ENCODE peak calls at places on chromosomes 3 and 15, in five cellular contexts. M, Q, A, E and D are unnamed samples. For H3K4me1, the result is how much of the 10 kb centered on the place peaks cover.

GRCh38 chr3:172973799-172974198 is 167.2 kb downstream of the SPATA16 start:
- DNase-seq in M (no peak), Q (no peak), A (no peak), E (no peak), D (no peak)

GRCh38 chr3:12224181-12225147 is 64.4 kb upstream of the PPARG start:
- DNase-seq in M (peak), Q (no peak), A (peak), E (no peak), D (no peak)

GRCh38 chr15:90286678-90287077 is 21.2 kb downstream of the NGRN start:
- DNase-seq in M (no peak), Q (no peak), A (no peak), E (no peak), D (no peak)

GRCh38 chr3:5195605-5196004 is 8.1 kb downstream of the EDEM1 start:
- DNase-seq in M (no peak), Q (no peak), A (no peak), E (no peak), D (no peak)

GRCh38 chr3:56812749-56813655 is 11.3 kb upstream of the ARHGEF3 start:
- DNase-seq in M (no peak), Q (no peak), A (no peak), E (no peak), D (no peak)

GRCh38 chr3:69212411-69213160 is 90.2 kb upstream of the LMOD3 start:
- DNase-seq in M (no peak), Q (no peak), A (no peak), E (no peak), D (no peak)

GRCh38 chr3:126557761-126558160 is 971 bp downstream of the C3orf22 start:
- DNase-seq in M (no peak), Q (no peak), A (no peak), E (peak), D (peak)

GRCh38 chr3:125357032-125357658 is 18.0 kb downstream of the ZNF148 start:
- DNase-seq in M (no peak), Q (peak), A (peak), E (peak), D (peak)

GRCh38 chr3:170614214-170614966 is 28.5 kb upstream of the SLC7A14 start:
- DNase-seq in M (no peak), Q (no peak), A (no peak), E (no peak), D (no peak)

GRCh38 chr3:110327870-110328269 is 743.7 kb upstream of the NECTIN3 start:
- DNase-seq in M (no peak), Q (no peak), A (no peak), E (no peak), D (no peak)

GRCh38 chr15:53072077-53072476 is 281.9 kb upstream of the ONECUT1 start:
- DNase-seq in M (peak), Q (no peak), A (peak), E (no peak), D (no peak)

GRCh38 chr15:33040501-33040900 is 154.0 kb downstream of the FMN1 start:
- DNase-seq in M (no peak), Q (no peak), A (no peak), E (no peak), D (no peak)

GRCh38 chr15:27706300-27706699 is 392.8 kb downstream of the OCA2 start:
- DNase-seq in M (no peak), Q (no peak), A (no peak), E (no peak), D (no peak)

GRCh38 chr3:39435006-39435748 is 28.7 kb downstream of the RPSA start:
- DNase-seq in M (no peak), Q (no peak), A (no peak), E (no peak), D (no peak)

GRCh38 chr3:157785071-157785826 is 282.0 kb upstream of the VEPH1 start:
- DNase-seq in M (peak), Q (no peak), A (no peak), E (no peak), D (no peak)

GRCh38 chr3:113214917-113215595 is 3.7 kb downstream of the BOC start:
- DNase-seq in M (no peak), Q (no peak), A (no peak), E (no peak), D (no peak)

GRCh38 chr3:13233487-13234154 is 160.4 kb upstream of the IQSEC1 start:
- DNase-seq in M (no peak), Q (no peak), A (no peak), E (no peak), D (no peak)

GRCh38 chr15:41820791-41821423 is 7.0 kb upstream of the JMJD7 start:
- DNase-seq in M (peak), Q (peak), A (peak), E (no peak), D (peak)

GRCh38 chr3:169509780-169510179 is 153.7 kb downstream of the MECOM start:
- DNase-seq in M (no peak), Q (no peak), A (no peak), E (no peak), D (no peak)

GRCh38 chr3:42012935-42013651 is 51.2 kb upstream of the ULK4 start:
- DNase-seq in M (no peak), Q (peak), A (peak), E (peak), D (peak)

GRCh38 chr3:67381667-67382272 is 272.6 kb downstream of the SUCLG2 start:
- DNase-seq in M (no peak), Q (no peak), A (no peak), E (no peak), D (no peak)

GRCh38 chr15:45456212-45457106 is 66.1 kb downstream of the SLC30A4 start:
- DNase-seq in M (peak), Q (peak), A (peak), E (no peak), D (peak)

GRCh38 chr15:42622328-42622925 is 47.0 kb downstream of the STARD9 start:
- DNase-seq in M (no peak), Q (no peak), A (no peak), E (no peak), D (no peak)

GRCh38 chr3:69200384-69201068 is 78.1 kb upstream of the LMOD3 start:
- DNase-seq in M (no peak), Q (no peak), A (peak), E (no peak), D (no peak)

GRCh38 chr15:85396554-85396953 is 16.2 kb downstream of the AKAP13 start:
- DNase-seq in M (no peak), Q (no peak), A (no peak), E (no peak), D (no peak)

GRCh38 chr15:74773329-74773728 is 8.6 kb upstream of the CSK start:
- DNase-seq in M (no peak), Q (no peak), A (peak), E (no peak), D (no peak)

DNA sequence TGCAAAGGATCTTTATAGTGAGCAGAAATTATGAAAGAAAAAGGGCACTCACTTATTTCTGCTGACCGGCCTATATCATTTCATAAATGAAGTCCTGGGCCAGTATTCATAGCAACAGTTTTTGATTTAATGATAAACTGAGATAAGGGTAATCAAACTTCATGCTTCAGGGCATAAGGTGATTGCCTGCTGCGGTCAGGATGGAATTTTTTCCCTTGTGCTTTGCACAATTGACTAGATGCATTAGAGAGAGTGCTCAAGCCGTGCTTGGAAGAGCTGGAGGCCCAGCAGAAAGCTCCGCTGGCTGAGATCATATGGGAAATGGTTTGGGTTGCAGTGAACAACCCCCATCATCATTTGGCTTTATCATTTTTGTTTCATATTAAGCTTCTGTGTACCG is 10.4 kb downstream of the SEMA6D start:
- DNase-seq in M (no peak), Q (no peak), A (no peak), E (no peak), D (no peak)
- H3K4me1 ChIP-seq in M (under half), Q (under half), A (under half), E (under half), D (under half)

GRCh38 chr3:114441386-114441785 is 147.6 kb downstream of the TIGIT start:
- DNase-seq in M (no peak), Q (no peak), A (no peak), E (no peak), D (no peak)

GRCh38 chr3:114439279-114439678 is 145.5 kb downstream of the TIGIT start:
- DNase-seq in M (no peak), Q (no peak), A (no peak), E (no peak), D (no peak)

GRCh38 chr3:114444216-114444615 is 150.4 kb downstream of the TIGIT start:
- DNase-seq in M (no peak), Q (no peak), A (no peak), E (no peak), D (no peak)

GRCh38 chr3:114440700-114441099 is 146.9 kb downstream of the TIGIT start:
- DNase-seq in M (no peak), Q (no peak), A (no peak), E (no peak), D (no peak)

DNA sequence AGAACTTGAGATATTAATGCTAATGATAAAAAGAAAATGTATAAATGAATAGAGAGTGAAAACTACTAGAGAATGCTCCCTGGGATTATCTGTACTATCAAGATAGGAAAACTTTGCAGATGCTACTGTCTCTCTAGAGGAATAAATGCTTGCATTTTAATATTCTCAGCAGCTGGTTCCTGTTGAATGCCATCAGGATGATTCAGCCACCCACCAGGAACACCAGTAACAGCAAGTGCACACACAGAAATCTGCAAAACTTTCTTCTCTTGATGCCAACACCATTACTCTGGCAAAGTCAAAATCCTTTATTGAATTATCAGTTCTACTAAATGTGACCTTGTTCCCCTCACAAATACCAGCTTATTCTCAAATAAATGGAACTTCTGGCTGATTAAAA is 148.4 kb downstream of the TIGIT start:
- DNase-seq in M (no peak), Q (no peak), A (no peak), E (no peak), D (no peak)
- H3K4me1 ChIP-seq in M (under half), Q (under half), A (under half), E (under half), D (under half)

DNA sequence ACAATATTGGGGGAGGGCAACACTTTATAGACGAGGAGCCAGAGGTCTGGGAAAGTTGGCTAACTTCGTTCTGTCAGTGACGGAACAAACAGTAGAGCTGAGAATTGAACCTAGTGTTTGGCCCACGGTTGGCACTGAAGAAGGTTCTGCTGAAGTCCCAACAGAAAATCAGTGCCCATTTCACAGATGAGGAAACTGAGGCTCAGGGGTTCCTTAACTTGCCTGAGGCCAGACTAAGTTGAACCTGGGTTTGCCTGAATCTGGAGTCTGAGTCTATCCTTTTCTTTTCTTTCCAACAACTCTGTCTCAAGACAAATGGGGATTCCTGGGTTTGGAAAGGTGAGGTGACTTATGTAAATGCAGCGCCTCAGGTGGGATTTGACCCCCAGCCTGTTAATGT is 55.1 kb downstream of the SLC6A6 start:
- DNase-seq in M (no peak), Q (no peak), A (no peak), E (no peak), D (no peak)
- H3K4me1 ChIP-seq in M (under half), Q (under half), A (under half), E (under half), D (under half)

GRCh38 chr3:45642731-45643152 is 46.5 kb upstream of the SACM1L start:
- DNase-seq in M (no peak), Q (no peak), A (no peak), E (no peak), D (no peak)
- H3K4me1 ChIP-seq in M (under half), Q (under half), A (under half), E (under half), D (half or more)

GRCh38 chr3:82790307-82791097 is 1029.1 kb upstream of the GBE1 start:
- DNase-seq in M (no peak), Q (no peak), A (no peak), E (no peak), D (peak)
- H3K4me1 ChIP-seq in M (under half), Q (under half), A (under half), E (under half), D (under half)

DNA sequence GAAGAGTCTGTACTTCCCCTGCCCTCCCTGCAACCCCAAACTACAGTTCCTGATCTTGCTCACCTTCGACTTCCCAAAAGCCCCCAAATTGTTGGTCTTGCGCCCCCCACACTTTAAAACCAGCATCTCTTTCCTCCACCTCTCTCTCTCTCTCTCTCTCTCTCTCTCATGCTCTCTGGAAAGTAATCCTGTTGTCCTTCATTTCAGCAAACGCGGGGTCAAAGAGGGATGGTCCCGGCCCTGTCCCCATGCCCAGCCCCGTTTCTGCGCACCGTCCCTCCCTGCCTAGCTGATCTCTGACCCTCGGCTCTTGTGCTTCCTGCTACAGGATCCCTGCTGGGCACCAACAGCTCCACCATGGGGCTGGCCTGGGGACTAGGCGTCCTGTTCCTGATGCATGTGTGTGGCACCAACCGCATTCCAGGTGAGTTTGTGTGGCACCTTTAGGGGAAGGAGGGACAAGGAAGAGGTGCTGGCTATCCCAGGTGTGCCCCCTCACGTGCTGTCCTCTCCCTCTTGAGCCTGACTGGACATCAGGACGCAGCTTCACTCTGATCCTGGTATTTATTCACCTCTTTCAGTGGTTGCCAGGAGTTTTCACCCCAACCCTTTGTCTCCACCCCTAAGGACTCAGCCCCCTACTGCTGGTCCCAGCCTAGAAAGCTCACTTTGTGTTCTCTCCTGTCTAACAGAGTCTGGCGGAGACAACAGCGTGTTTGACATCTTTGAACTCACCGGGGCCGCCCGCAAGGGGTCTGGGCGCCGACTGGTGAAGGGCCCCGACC is 814 bp downstream of the THBS1 start:
- DNase-seq in M (no peak), Q (peak), A (peak), E (no peak), D (peak)
- H3K4me1 ChIP-seq in M (under half), Q (under half), A (under half), E (under half), D (under half)

GRCh38 chr3:64349531-64349930 is 124.3 kb upstream of the PRICKLE2 start:
- DNase-seq in M (no peak), Q (no peak), A (no peak), E (no peak), D (no peak)

GRCh38 chr3:64354221-64354620 is 129.0 kb upstream of the PRICKLE2 start:
- DNase-seq in M (no peak), Q (no peak), A (no peak), E (no peak), D (no peak)

GRCh38 chr3:64353256-64353655 is 128.0 kb upstream of the PRICKLE2 start:
- DNase-seq in M (no peak), Q (no peak), A (no peak), E (no peak), D (no peak)

GRCh38 chr3:64352596-64352989 is 127.3 kb upstream of the PRICKLE2 start:
- DNase-seq in M (no peak), Q (no peak), A (no peak), E (no peak), D (no peak)

GRCh38 chr3:64351713-64352595 is 126.7 kb upstream of the PRICKLE2 start:
- DNase-seq in M (no peak), Q (no peak), A (no peak), E (no peak), D (no peak)
- H3K4me1 ChIP-seq in M (under half), Q (under half), A (under half), E (under half), D (under half)